ENCODE peak calls at places on chromosome 17, in nine cellular contexts. P is tibial artery, K is colonic mucosa, J is neural progenitor cell, N is AG04450, D is mammary epithelial cell, U is prostate gland, B is DND-41, O is cardiac fibroblast. Y is an unnamed sample.

GRCh38 chr17:47203984-47204721 is 5.0 kb upstream of the MYL4 start:
- DNase-seq in P (no peak), K (no peak), J (no peak), N (no peak), D (peak; percentile 38), U (no peak), B (peak; percentile 73), O (no peak), Y (no peak)

GRCh38 chr17:33049781-33050414 is 58.3 kb downstream of the SPACA3 start:
- DNase-seq in P (peak; percentile 47), K (peak; percentile 68), J (peak; percentile 72), N (no peak), D (no peak), U (no peak), B (peak; percentile 51), O (peak; percentile 58), Y (no peak)

GRCh38 chr17:9922012-9922848 is 17.2 kb upstream of the RCVRN start:
- DNase-seq in P (no peak), K (no peak), J (no peak), N (no peak), D (no peak), U (no peak), B (no peak), O (no peak), Y (no peak)

GRCh38 chr17:77898521-77899434 is 59.7 kb upstream of the TNRC6C start:
- DNase-seq in P (no peak), K (no peak), J (peak; percentile 1), N (no peak), D (no peak), U (no peak), B (no peak), O (no peak), Y (no peak)

GRCh38 chr17:8387914-8388651 is 5.1 kb upstream of the RPL26 start:
- DNase-seq in P (no peak), K (no peak), J (no peak), N (no peak), D (no peak), U (no peak), B (no peak), O (no peak), Y (no peak)

GRCh38 chr17:62105361-62105760 is 40.3 kb upstream of the MED13 start:
- DNase-seq in P (no peak), K (no peak), J (no peak), N (no peak), D (no peak), U (no peak), B (no peak), O (no peak), Y (no peak)

GRCh38 chr17:59332890-59333377 is 1.5 kb downstream of the YPEL2 start:
- DNase-seq in P (peak; percentile 76), K (no peak), J (no peak), N (no peak), D (no peak), U (peak; percentile 36), B (no peak), O (peak; percentile 55), Y (no peak)

GRCh38 chr17:78735832-78736525 is 46.1 kb downstream of the CYTH1 start:
- DNase-seq in P (no peak), K (peak; percentile 73), J (no peak), N (no peak), D (peak; percentile 79), U (peak; percentile 64), B (no peak), O (peak; percentile 39), Y (no peak)

GRCh38 chr17:33686171-33686570 is 393.1 kb upstream of the ASIC2 start:
- DNase-seq in P (no peak), K (peak; percentile 21), J (no peak), N (no peak), D (no peak), U (no peak), B (peak; percentile 35), O (no peak), Y (no peak)

GRCh38 chr17:78345791-78346494 is 13.9 kb downstream of the SOCS3 start:
- DNase-seq in P (no peak), K (no peak), J (no peak), N (no peak), D (no peak), U (no peak), B (no peak), O (no peak), Y (no peak)

GRCh38 chr17:74981979-74982662 is 5.3 kb upstream of the CDR2L start:
- DNase-seq in P (peak; percentile 59), K (peak; percentile 75), J (peak; percentile 95), N (no peak), D (no peak), U (peak; percentile 53), B (peak; percentile 83), O (peak; percentile 44), Y (no peak)

GRCh38 chr17:80254396-80255241 is 6.0 kb upstream of the RNF213 start:
- DNase-seq in P (peak; percentile 33), K (peak; percentile 79), J (no peak), N (peak; percentile 68), D (peak; percentile 87), U (peak; percentile 82), B (peak; percentile 84), O (peak; percentile 79), Y (peak; percentile 98)

GRCh38 chr17:73023759-73024158 is 68.7 kb downstream of the SLC39A11 start:
- DNase-seq in P (no peak), K (no peak), J (no peak), N (no peak), D (no peak), U (no peak), B (no peak), O (no peak), Y (no peak)

GRCh38 chr17:83204230-83204725 is 124.9 kb downstream of the METRNL start:
- DNase-seq in P (no peak), K (no peak), J (no peak), N (no peak), D (no peak), U (peak; percentile 2), B (no peak), O (no peak), Y (no peak)

GRCh38 chr17:33241390-33241789 is 51.7 kb downstream of the ASIC2 start:
- DNase-seq in P (no peak), K (no peak), J (no peak), N (no peak), D (no peak), U (no peak), B (no peak), O (peak; percentile 16), Y (no peak)

GRCh38 chr17:45387739-45388138 is 44.9 kb downstream of the ARHGAP27 start:
- DNase-seq in P (no peak), K (no peak), J (no peak), N (no peak), D (no peak), U (no peak), B (no peak), O (no peak), Y (no peak)

GRCh38 chr17:13001991-13002615 is 15.7 kb downstream of the ELAC2 start:
- DNase-seq in P (no peak), K (no peak), J (no peak), N (no peak), D (no peak), U (no peak), B (no peak), O (peak; percentile 16), Y (no peak)

GRCh38 chr17:11493947-11494346 is 104.3 kb upstream of the DNAH9 start:
- DNase-seq in P (no peak), K (no peak), J (peak; percentile 62), N (no peak), D (no peak), U (no peak), B (no peak), O (no peak), Y (no peak)

GRCh38 chr17:81494984-81495383 is 17.6 kb downstream of the ACTG1 start:
- DNase-seq in P (no peak), K (no peak), J (peak; percentile 10), N (no peak), D (no peak), U (no peak), B (no peak), O (no peak), Y (no peak)

GRCh38 chr17:57528084-57528451 is 217.0 kb downstream of the CCDC182 start:
- DNase-seq in P (no peak), K (no peak), J (no peak), N (no peak), D (no peak), U (no peak), B (no peak), O (no peak), Y (no peak)

GRCh38 chr17:76274559-76274956 is 9.4 kb downstream of the UBALD2 start:
- DNase-seq in P (no peak), K (no peak), J (no peak), N (no peak), D (no peak), U (no peak), B (no peak), O (no peak), Y (no peak)

GRCh38 chr17:51427259-51428255 is 167.2 kb downstream of the UTP18 start:
- DNase-seq in P (no peak), K (no peak), J (no peak), N (no peak), D (no peak), U (no peak), B (peak; percentile 58), O (no peak), Y (no peak)

GRCh38 chr17:39264119-39264518 is 38.4 kb upstream of the STAC2 start:
- DNase-seq in P (peak; percentile 55), K (no peak), J (no peak), N (no peak), D (no peak), U (no peak), B (no peak), O (no peak), Y (no peak)

GRCh38 chr17:39261286-39261685 is 35.5 kb upstream of the STAC2 start:
- DNase-seq in P (no peak), K (no peak), J (peak; percentile 60), N (no peak), D (no peak), U (no peak), B (peak; percentile 20), O (no peak), Y (no peak)
- TF ChIP-seq CTCF in P (peak; percentile 12), K (no peak), J (peak; percentile 57), N (peak; percentile 17), D (peak; percentile 14), U (no peak), B (peak; percentile 60), O (peak; percentile 21), Y (peak; percentile 24)

GRCh38 chr17:64327201-64327930 is 63.3 kb downstream of the PECAM1 start:
- DNase-seq in P (no peak), K (no peak), J (no peak), N (no peak), D (no peak), U (no peak), B (no peak), O (peak; percentile 96), Y (no peak)
- H3K4me3 ChIP-seq in P (no peak overlapping the region), K (no peak overlapping the region), J (no peak overlapping the region), N (no peak overlapping the region), D (no peak overlapping the region), U (no peak overlapping the region), B (no peak overlapping the region), O (no peak overlapping the region), Y (no peak overlapping the region)

GRCh38 chr17:6413073-6413472 is 21.8 kb downstream of the AIPL1 start:
- DNase-seq in P (no peak), K (no peak), J (peak; percentile 66), N (no peak), D (peak; percentile 41), U (no peak), B (no peak), O (peak; percentile 40), Y (no peak)
- TF ChIP-seq CTCF in P (peak; percentile 11), K (no peak), J (peak; percentile 60), N (peak; percentile 58), D (peak; percentile 54), U (peak; percentile 26), B (peak; percentile 73), O (peak; percentile 47), Y (peak; percentile 46)

GRCh38 chr17:48290378-48290777 is 139.6 kb downstream of the SKAP1 start:
- DNase-seq in P (no peak), K (no peak), J (peak; percentile 38), N (no peak), D (no peak), U (no peak), B (no peak), O (no peak), Y (no peak)
- H3K4me3 ChIP-seq in P (no peak overlapping the region), K (no peak overlapping the region), J (no peak overlapping the region), N (no peak overlapping the region), D (no peak overlapping the region), U (no peak overlapping the region), B (no peak overlapping the region), O (no peak overlapping the region), Y (no peak overlapping the region)